ENCODE peak calls at places on chromosomes 3 and 15, in five cellular contexts. X, L, I, M and A are unnamed samples.

GRCh38 chr3:107943860-107944543 is 146.8 kb downstream of the CD47 start:
- DNase-seq in X (no peak), L (no peak), I (no peak), M (no peak), A (no peak)

GRCh38 chr3:194572131-194572789 is 61.0 kb downstream of the TMEM44 start:
- DNase-seq in X (peak; percentile 98), L (no peak), I (no peak), M (peak; percentile 90), A (no peak)

GRCh38 chr3:128226794-128227399 is 73.6 kb downstream of the EEFSEC start:
- DNase-seq in X (peak; percentile 41), L (peak; percentile 82), I (peak; percentile 88), M (peak; percentile 47), A (peak; percentile 23)

GRCh38 chr3:142866841-142867631 is 21.8 kb downstream of the PCOLCE2 start:
- DNase-seq in X (no peak), L (peak; percentile 97), I (peak; percentile 76), M (peak; percentile 76), A (no peak)

GRCh38 chr3:12566976-12567375 is 10.1 kb downstream of the MKRN2 start:
- DNase-seq in X (no peak), L (no peak), I (no peak), M (no peak), A (no peak)

GRCh38 chr3:32712506-32713055 is 27.6 kb downstream of the CNOT10 start:
- DNase-seq in X (no peak), L (no peak), I (no peak), M (peak; percentile 77), A (no peak)

GRCh38 chr3:66041116-66041515 is 2.4 kb upstream of the MAGI1 start:
- DNase-seq in X (peak; percentile 59), L (no peak), I (no peak), M (no peak), A (no peak)

GRCh38 chr3:46469680-46470357 is 5.1 kb upstream of the LTF start:
- DNase-seq in X (no peak), L (peak; percentile 10), I (peak; percentile 27), M (no peak), A (no peak)

GRCh38 chr3:68985391-68985790 is 28.1 kb downstream of the EOGT start:
- DNase-seq in X (no peak), L (no peak), I (no peak), M (no peak), A (no peak)

GRCh38 chr3:186653984-186654383 is 11.8 kb upstream of the HRG start:
- DNase-seq in X (peak; percentile 3), L (peak; percentile 86), I (peak; percentile 81), M (no peak), A (peak; percentile 27)

GRCh38 chr3:88141458-88142083 is 8.2 kb upstream of the C3orf38 start:
- DNase-seq in X (peak; percentile 60), L (no peak), I (no peak), M (no peak), A (no peak)

GRCh38 chr3:29385056-29385455 is 104.2 kb downstream of the RBMS3 start:
- DNase-seq in X (peak; percentile 66), L (no peak), I (no peak), M (no peak), A (no peak)

GRCh38 chr3:177463863-177464262 is 266.6 kb upstream of the TBL1XR1 start:
- DNase-seq in X (peak; percentile 67), L (no peak), I (no peak), M (no peak), A (no peak)

GRCh38 chr15:87477056-87477455 is 779.5 kb downstream of the NTRK3 start:
- DNase-seq in X (no peak), L (no peak), I (no peak), M (no peak), A (no peak)

GRCh38 chr3:107208100-107208499 is 169.1 kb upstream of the CCDC54 start:
- DNase-seq in X (peak; percentile 99), L (no peak), I (no peak), M (no peak), A (peak; percentile 43)

GRCh38 chr3:73772599-73772998 is 147.9 kb upstream of the PDZRN3 start:
- DNase-seq in X (no peak), L (no peak), I (no peak), M (no peak), A (no peak)

GRCh38 chr3:183247190-183247589 is 5.9 kb upstream of the B3GNT5 start:
- DNase-seq in X (no peak), L (no peak), I (peak; percentile 32), M (peak; percentile 69), A (no peak)

GRCh38 chr3:29486087-29486486 is 205.2 kb downstream of the RBMS3 start:
- DNase-seq in X (peak; percentile 52), L (no peak), I (no peak), M (no peak), A (no peak)

GRCh38 chr3:156691920-156692319 is 17.5 kb downstream of the TIPARP start:
- DNase-seq in X (peak; percentile 87), L (no peak), I (no peak), M (no peak), A (no peak)

GRCh38 chr3:129474986-129475804 is 35.2 kb downstream of the IFT122 start:
- DNase-seq in X (no peak), L (no peak), I (no peak), M (no peak), A (no peak)

GRCh38 chr3:119794971-119795612 is 13.2 kb downstream of the NR1I2 start:
- DNase-seq in X (peak; percentile 11), L (peak; percentile 78), I (no peak), M (peak; percentile 74), A (peak; percentile 64)

GRCh38 chr15:37095993-37096877 is 4.1 kb downstream of the MEIS2 start:
- DNase-seq in X (peak; percentile 58), L (peak; percentile 67), I (peak; percentile 71), M (no peak), A (peak; percentile 17)

GRCh38 chr15:66072616-66073361 is 180.8 kb downstream of the MEGF11 start:
- DNase-seq in X (peak; percentile 9), L (peak; percentile 41), I (no peak), M (no peak), A (no peak)

GRCh38 chr3:161600185-161600584 is 103.6 kb downstream of the OTOL1 start:
- DNase-seq in X (no peak), L (no peak), I (no peak), M (no peak), A (no peak)

GRCh38 chr3:149480326-149481017 is 6.0 kb downstream of the TM4SF4 start:
- DNase-seq in X (peak; percentile 80), L (peak; percentile 91), I (peak; percentile 90), M (peak; percentile 53), A (peak; percentile 63)

GRCh38 chr15:88591384-88591783 is 29.8 kb upstream of the AEN start:
- DNase-seq in X (no peak), L (no peak), I (no peak), M (no peak), A (no peak)

GRCh38 chr3:138412821-138413531 is 21.4 kb upstream of the ESYT3 start:
- DNase-seq in X (peak; percentile 50), L (peak; percentile 25), I (no peak), M (no peak), A (no peak)

GRCh38 chr15:43517354-43518072 is at the start of gene MAP1A:
- DNase-seq in X (peak; percentile 83), L (peak; percentile 77), I (peak; percentile 63), M (no peak), A (no peak)

GRCh38 chr3:72719137-72719536 is 129.1 kb downstream of the SHQ1 start:
- DNase-seq in X (no peak), L (no peak), I (no peak), M (no peak), A (no peak)

GRCh38 chr15:71049706-71050422 is 65.4 kb upstream of the THSD4 start:
- DNase-seq in X (no peak), L (no peak), I (no peak), M (no peak), A (no peak)

GRCh38 chr15:61364871-61365270 is 135.8 kb upstream of the RORA start:
- DNase-seq in X (no peak), L (peak; percentile 86), I (peak; percentile 74), M (no peak), A (peak; percentile 41)

GRCh38 chr15:100931143-100931890 is 12.2 kb downstream of the LRRK1 start:
- DNase-seq in X (no peak), L (no peak), I (no peak), M (no peak), A (no peak)

GRCh38 chr3:68988740-68989139 is 24.7 kb downstream of the EOGT start:
- DNase-seq in X (peak; percentile 12), L (no peak), I (no peak), M (no peak), A (no peak)

GRCh38 chr3:49873623-49874022 is 3.9 kb upstream of the CAMKV start:
- DNase-seq in X (no peak), L (no peak), I (no peak), M (peak; percentile 71), A (no peak)

GRCh38 chr15:79007066-79007465 is 62.2 kb upstream of the CTSH start:
- DNase-seq in X (peak; percentile 77), L (peak; percentile 83), I (peak; percentile 87), M (peak; percentile 55), A (peak; percentile 33)

GRCh38 chr3:104392327-104392726 is 974.4 kb upstream of the ALCAM start:
- DNase-seq in X (no peak), L (no peak), I (no peak), M (no peak), A (no peak)

GRCh38 chr15:44458429-44458828 is 31.0 kb downstream of the CTDSPL2 start:
- DNase-seq in X (peak; percentile 30), L (no peak), I (no peak), M (no peak), A (no peak)

DNA sequence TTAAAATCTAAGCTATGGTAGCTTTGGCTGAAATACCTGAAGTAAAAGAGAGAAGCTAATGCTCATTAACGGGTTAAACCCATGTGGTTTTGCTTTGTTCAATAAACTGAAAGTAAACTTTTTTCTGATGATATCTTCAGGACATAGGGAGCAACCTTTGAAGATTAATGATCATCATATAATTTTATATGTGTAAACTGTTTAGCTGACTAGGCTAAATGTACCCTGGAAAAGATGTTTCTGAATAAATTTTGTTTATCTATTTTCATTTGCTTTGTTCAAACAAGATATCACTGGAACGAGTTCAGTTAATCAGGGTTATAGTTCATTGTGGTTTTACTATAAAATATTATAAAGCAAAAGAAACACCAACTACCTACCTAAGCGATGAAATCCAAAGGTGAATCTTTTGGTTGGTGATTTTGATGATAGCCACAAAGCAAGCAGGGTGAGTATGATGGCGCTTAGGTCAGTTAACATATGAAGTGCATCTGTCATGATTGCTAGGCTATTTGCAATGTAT is 11.7 kb downstream of the SLC30A4 start:
- DNase-seq in X (no peak), L (no peak), I (no peak), M (no peak), A (no peak)
- H2BK12ac ChIP-seq in X (no peak overlapping the region), L (no peak overlapping the region), I (no peak overlapping the region), M (no peak overlapping the region), A (no peak overlapping the region)

GRCh38 chr3:169954142-169954756 is 12.4 kb upstream of the SEC62 start:
- DNase-seq in X (no peak), L (no peak), I (no peak), M (no peak), A (no peak)
- H3K4me2 ChIP-seq in X (no peak overlapping the region), L (no peak overlapping the region), I (no peak overlapping the region), M (no peak overlapping the region), A (no peak overlapping the region)

GRCh38 chr3:159679900-159680299 is 308.7 kb upstream of the IL12A start:
- DNase-seq in X (no peak), L (no peak), I (no peak), M (no peak), A (no peak)
- H2BK12ac ChIP-seq in X (no peak overlapping the region), L (no peak overlapping the region), I (no peak overlapping the region), M (no peak overlapping the region), A (no peak overlapping the region)

GRCh38 chr3:37197810-37198371 is 23.5 kb upstream of the LRRFIP2 start:
- DNase-seq in X (peak; percentile 23), L (no peak), I (no peak), M (peak; percentile 19), A (no peak)
- H3K4me2 ChIP-seq in X (no peak overlapping the region), L (no peak overlapping the region), I (no peak overlapping the region), M (no peak overlapping the region), A (no peak overlapping the region)

GRCh38 chr3:140532793-140533330 is 145.0 kb upstream of the TRIM42 start:
- DNase-seq in X (no peak), L (no peak), I (no peak), M (no peak), A (no peak)
- H2BK12ac ChIP-seq in X (no peak overlapping the region), L (no peak overlapping the region), I (no peak overlapping the region), M (no peak overlapping the region), A (no peak overlapping the region)